ENCODE peak calls at places on chromosomes 12 and 14, in nine cellular contexts. C is A549; E is body of pancreas; N is IMR-90; J is SK-N-SH; L is psoas muscle; U is effector memory CD4-positive, alpha-beta T cell; D is endodermal cell; I is upper lobe of left lung. Z is an unnamed sample. For H3K4me1, the result is how much of the 10 kb centered on the place peaks cover.

GRCh38 chr12:124856132-124856841 is 7.4 kb downstream of the SCARB1 start:
- DNase-seq in C (no peak), E (no peak), N (no peak), J (no peak), L (no peak), U (no peak), D (no peak), I (no peak), Z (peak)

GRCh38 chr14:93936245-93936644 is 9.1 kb downstream of the FAM181A start:
- DNase-seq in C (peak), E (no peak), N (no peak), J (peak), L (no peak), U (no peak), D (peak), I (peak), Z (no peak)

GRCh38 chr14:84247693-84248092 is 1282.3 kb upstream of the FLRT2 start:
- DNase-seq in C (no peak), E (no peak), N (no peak), J (no peak), L (no peak), U (no peak), D (no peak), I (no peak), Z (no peak)

GRCh38 chr12:85468356-85469157 is 188.5 kb downstream of the ALX1 start:
- DNase-seq in C (peak), E (peak), N (peak), J (peak), L (no peak), U (no peak), D (peak), I (peak), Z (no peak)

GRCh38 chr14:104913413-104913812 is 11.3 kb upstream of the PLD4 start:
- DNase-seq in C (no peak), E (no peak), N (no peak), J (no peak), L (no peak), U (no peak), D (no peak), I (no peak), Z (no peak)

GRCh38 chr14:49863483-49864262 is 11.1 kb upstream of the NEMF start:
- DNase-seq in C (no peak), E (no peak), N (no peak), J (peak), L (no peak), U (no peak), D (no peak), I (no peak), Z (no peak)

GRCh38 chr12:11433664-11434063 is 38.3 kb upstream of the PRB2 start:
- DNase-seq in C (no peak), E (no peak), N (no peak), J (no peak), L (no peak), U (no peak), D (peak), I (no peak), Z (no peak)

GRCh38 chr12:67356400-67356799 is 87.2 kb downstream of the CAND1 start:
- DNase-seq in C (no peak), E (peak), N (no peak), J (no peak), L (no peak), U (no peak), D (no peak), I (no peak), Z (no peak)

GRCh38 chr12:79454338-79454777 is 236.4 kb downstream of the PAWR start:
- DNase-seq in C (no peak), E (no peak), N (peak), J (no peak), L (no peak), U (no peak), D (no peak), I (no peak), Z (no peak)

GRCh38 chr12:51413149-51413548 is 11.5 kb upstream of the SLC4A8 start:
- DNase-seq in C (no peak), E (no peak), N (no peak), J (no peak), L (no peak), U (no peak), D (no peak), I (no peak), Z (no peak)

GRCh38 chr14:31781578-31781977 is 220.4 kb downstream of the NUBPL start:
- DNase-seq in C (peak), E (no peak), N (no peak), J (no peak), L (no peak), U (no peak), D (no peak), I (no peak), Z (no peak)

GRCh38 chr12:75438052-75438754 is 42.4 kb upstream of the GLIPR1 start:
- DNase-seq in C (no peak), E (no peak), N (no peak), J (no peak), L (no peak), U (no peak), D (peak), I (no peak), Z (peak)

GRCh38 chr14:100348253-100348729 is 25.2 kb downstream of the SLC25A47 start:
- DNase-seq in C (no peak), E (no peak), N (no peak), J (no peak), L (no peak), U (no peak), D (no peak), I (no peak), Z (no peak)

GRCh38 chr12:13099910-13100609 is 3.4 kb downstream of the GSG1 start:
- DNase-seq in C (no peak), E (no peak), N (no peak), J (no peak), L (no peak), U (no peak), D (no peak), I (no peak), Z (no peak)

GRCh38 chr12:4819654-4820053 is 90.1 kb upstream of the KCNA1 start:
- DNase-seq in C (no peak), E (no peak), N (peak), J (no peak), L (peak), U (no peak), D (no peak), I (no peak), Z (no peak)

GRCh38 chr14:55240526-55241178 is 30.6 kb upstream of the FBXO34 start:
- DNase-seq in C (no peak), E (no peak), N (peak), J (peak), L (no peak), U (no peak), D (peak), I (no peak), Z (no peak)

GRCh38 chr12:62848418-62848817 is 86.5 kb downstream of the PPM1H start:
- DNase-seq in C (peak), E (no peak), N (peak), J (no peak), L (no peak), U (no peak), D (no peak), I (no peak), Z (no peak)

GRCh38 chr14:35051796-35052195 is 5.7 kb downstream of the FAM177A1 start:
- DNase-seq in C (peak), E (no peak), N (peak), J (no peak), L (no peak), U (no peak), D (no peak), I (no peak), Z (no peak)

GRCh38 chr14:74275265-74275841 is 27.4 kb downstream of the ABCD4 start:
- DNase-seq in C (peak), E (no peak), N (peak), J (no peak), L (no peak), U (no peak), D (no peak), I (no peak), Z (no peak)

GRCh38 chr12:69904761-69905160 is 79.7 kb downstream of the MYRFL start:
- DNase-seq in C (no peak), E (no peak), N (peak), J (no peak), L (no peak), U (no peak), D (no peak), I (no peak), Z (no peak)

GRCh38 chr14:28061006-28061405 is 705.6 kb upstream of the FOXG1 start:
- DNase-seq in C (no peak), E (no peak), N (no peak), J (no peak), L (no peak), U (no peak), D (no peak), I (no peak), Z (no peak)

GRCh38 chr12:63916561-63917476 is 72.3 kb downstream of the SRGAP1 start:
- DNase-seq in C (peak), E (no peak), N (peak), J (no peak), L (no peak), U (no peak), D (no peak), I (no peak), Z (no peak)
- H3K4me1 ChIP-seq in C (half or more), E (half or more), N (under half), J (under half), L (under half), U (under half), D (under half), I (under half), Z (under half)

DNA sequence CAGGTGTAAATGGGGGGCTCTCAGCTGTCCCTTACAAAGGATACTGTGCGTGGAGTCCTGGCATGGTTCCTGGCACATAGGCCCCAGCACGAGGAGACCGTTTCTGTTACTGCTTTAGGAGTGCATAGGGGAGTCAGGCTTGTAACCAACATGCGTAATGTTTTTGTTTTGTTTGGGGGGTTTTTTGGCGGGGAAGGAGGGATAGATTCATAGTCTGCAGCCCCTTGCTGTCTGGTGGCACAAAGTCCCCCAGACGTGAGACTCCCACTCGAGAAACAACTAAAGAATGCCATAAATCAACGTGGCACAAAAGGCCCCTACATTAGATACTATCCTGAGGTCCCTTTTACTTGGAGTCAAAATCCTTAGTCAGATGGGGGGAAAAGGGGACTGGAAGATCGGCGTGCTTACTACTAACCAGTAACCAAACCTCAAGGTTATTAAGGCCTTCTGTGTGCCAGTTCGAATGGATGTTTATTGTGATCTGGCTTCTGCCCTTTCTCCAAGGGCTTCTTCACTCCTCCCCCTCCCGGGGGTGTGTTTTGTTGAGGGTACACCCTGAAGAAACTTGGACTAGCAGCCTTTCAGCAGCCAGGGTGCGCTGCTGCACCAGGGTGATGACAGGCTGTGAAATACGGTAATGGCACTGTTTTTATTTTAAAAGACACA is 873 bp downstream of the ISCU start:
- DNase-seq in C (peak), E (peak), N (peak), J (peak), L (peak), U (peak), D (peak), I (peak), Z (peak)
- H3K4me1 ChIP-seq in C (under half), E (half or more), N (under half), J (under half), L (under half), U (under half), D (under half), I (half or more), Z (under half)

DNA sequence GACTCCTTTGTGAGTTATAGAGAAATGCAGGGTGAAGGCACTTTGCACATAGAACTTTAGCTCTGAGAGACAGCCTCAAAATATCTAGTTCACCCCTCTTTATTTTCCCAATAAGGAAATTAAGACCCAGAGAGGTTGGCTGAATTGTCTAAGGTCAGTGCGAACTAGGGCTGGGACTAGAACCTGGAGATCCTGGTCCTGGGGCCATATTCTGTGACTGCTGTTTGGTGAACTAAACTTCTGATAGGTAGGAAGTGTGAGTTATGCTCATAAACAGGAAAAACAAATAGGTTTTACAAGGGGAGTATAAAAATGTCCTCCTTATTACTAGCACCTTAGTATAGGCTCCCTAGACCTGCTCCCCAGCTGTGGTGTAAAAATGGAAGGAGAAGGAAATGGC is 53.9 kb downstream of the DAD1 start:
- DNase-seq in C (no peak), E (no peak), N (no peak), J (no peak), L (no peak), U (no peak), D (no peak), I (no peak), Z (no peak)
- H3K4me1 ChIP-seq in C (under half), E (under half), N (under half), J (under half), L (under half), U (half or more), D (under half), I (under half), Z (under half)

GRCh38 chr14:68144051-68144681 is 324.6 kb downstream of the RAD51B start:
- DNase-seq in C (peak), E (peak), N (peak), J (no peak), L (peak), U (no peak), D (no peak), I (peak), Z (no peak)
- H3K4me1 ChIP-seq in C (half or more), E (half or more), N (under half), J (under half), L (half or more), U (under half), D (under half), I (under half), Z (under half)

GRCh38 chr12:31958601-31959000 is 614 bp upstream of the RESF1 start:
- DNase-seq in C (peak), E (no peak), N (no peak), J (no peak), L (no peak), U (no peak), D (no peak), I (no peak), Z (no peak)
- H3K4me1 ChIP-seq in C (under half), E (under half), N (under half), J (under half), L (under half), U (under half), D (under half), I (half or more), Z (under half)

GRCh38 chr14:98170580-98170979 is 1101.4 kb downstream of the BCL11B start:
- DNase-seq in C (no peak), E (no peak), N (no peak), J (no peak), L (no peak), U (no peak), D (no peak), I (no peak), Z (no peak)

GRCh38 chr14:98169170-98169587 is 1102.8 kb downstream of the BCL11B start:
- DNase-seq in C (no peak), E (no peak), N (no peak), J (no peak), L (no peak), U (no peak), D (no peak), I (no peak), Z (no peak)

GRCh38 chr14:98167702-98168101 is 1104.3 kb downstream of the BCL11B start:
- DNase-seq in C (no peak), E (no peak), N (no peak), J (no peak), L (no peak), U (no peak), D (no peak), I (no peak), Z (no peak)

GRCh38 chr14:98168196-98168985 is 1103.6 kb downstream of the BCL11B start:
- DNase-seq in C (no peak), E (no peak), N (no peak), J (no peak), L (no peak), U (no peak), D (no peak), I (no peak), Z (no peak)

DNA sequence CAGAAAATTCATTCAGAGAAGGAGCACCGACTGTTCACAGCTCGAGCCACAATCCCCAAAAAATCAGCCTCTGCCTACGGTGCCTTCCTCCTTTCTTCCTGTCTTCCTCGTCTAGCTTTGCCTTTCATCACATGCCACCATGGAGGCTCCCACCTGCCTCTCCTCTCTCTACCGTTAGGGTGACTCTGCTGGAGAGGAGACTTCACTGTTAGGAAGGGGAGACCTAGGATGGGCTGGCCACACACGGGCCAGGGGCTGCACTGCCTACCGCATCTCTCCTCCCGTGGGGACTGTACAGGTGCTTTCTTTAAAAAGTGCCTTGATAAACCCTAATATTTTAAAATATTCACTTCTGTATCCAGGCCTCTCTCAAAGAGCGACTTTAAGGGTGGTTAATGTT is 1104.7 kb downstream of the BCL11B start:
- DNase-seq in C (no peak), E (no peak), N (no peak), J (no peak), L (no peak), U (no peak), D (no peak), I (no peak), Z (no peak)
- H3K4me1 ChIP-seq in C (under half), E (under half), N (under half), J (under half), L (under half), U (under half), D (under half), I (under half), Z (under half)